ENCODE peak calls at places on chromosomes 1 and 21, in seven cellular contexts. J, Q, I, G, R, L and A are unnamed samples.

GRCh38 chr21:36747815-36748381 is 49.0 kb downstream of the SIM2 start:
- DNase-seq in L (peak; percentile 68), I (peak; percentile 41), R (no peak), G (no peak), Q (no peak), J (peak; percentile 93), A (peak; percentile 54)

GRCh38 chr1:58006421-58007032 is 540.0 kb downstream of the OMA1 start:
- DNase-seq in L (no peak), I (no peak), G (peak; percentile 86), R (no peak), Q (no peak), J (peak; percentile 85), A (no peak)

GRCh38 chr1:24905979-24906720 is 23.9 kb downstream of the RUNX3 start:
- DNase-seq in R (no peak), I (no peak), L (no peak), Q (no peak), J (no peak), G (no peak), A (no peak)

GRCh38 chr1:19737413-19737812 is 62.3 kb downstream of the TMCO4 start:
- DNase-seq in L (peak; percentile 56), Q (no peak), J (no peak), R (peak; percentile 77), G (no peak), I (peak; percentile 18), A (no peak)

GRCh38 chr1:92701147-92701546 is 83.8 kb downstream of the EVI5 start:
- DNase-seq in R (no peak), I (no peak), L (peak; percentile 42), G (no peak), Q (peak; percentile 38), J (no peak), A (no peak)

GRCh38 chr1:212368073-212368484 is 46.6 kb downstream of the PACC1 start:
- DNase-seq in L (peak; percentile 84), R (peak; percentile 94), G (peak; percentile 21), J (peak; percentile 84), I (peak; percentile 41), Q (peak; percentile 81), A (peak; percentile 83)

GRCh38 chr1:8075511-8076051 is 49.5 kb upstream of the ERRFI1 start:
- DNase-seq in L (peak; percentile 12), J (no peak), G (no peak), R (peak; percentile 36), I (peak; percentile 53), Q (no peak), A (no peak)

GRCh38 chr1:82099170-82099569 is 298.4 kb downstream of the ADGRL2 start:
- DNase-seq in R (no peak), I (no peak), Q (no peak), G (no peak), L (no peak), J (no peak), A (no peak)

GRCh38 chr1:180785306-180785705 is 127.4 kb upstream of the KIAA1614 start:
- DNase-seq in R (no peak), Q (peak; percentile 9), L (peak; percentile 7), G (no peak), I (no peak), J (no peak), A (no peak)
- H3K27ac ChIP-seq in R (no peak overlapping the region), Q (no peak overlapping the region), L (no peak overlapping the region), G (no peak overlapping the region), I (no peak overlapping the region), J (no peak overlapping the region), A (no peak overlapping the region)

DNA sequence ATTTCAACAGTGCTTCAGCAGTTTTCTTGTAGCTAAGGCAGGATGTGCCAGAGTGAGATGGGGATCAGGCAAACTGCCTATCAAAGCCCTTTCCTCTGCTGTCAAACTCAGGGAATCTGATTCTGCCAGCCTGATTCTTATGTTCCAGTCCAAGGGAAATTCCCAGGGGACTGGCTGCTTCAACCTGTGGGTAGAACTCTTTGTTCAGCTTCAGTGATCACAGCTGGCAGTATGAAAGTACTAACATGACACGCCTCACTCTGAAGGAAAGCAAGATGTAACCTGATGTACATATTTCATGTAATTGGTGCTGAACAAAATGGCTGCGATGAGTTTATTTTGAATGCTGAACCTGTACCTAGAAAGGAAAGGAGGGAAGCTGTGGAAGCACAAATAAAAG is 40.1 kb upstream of the SLC5A9 start:
- DNase-seq in L (no peak), R (no peak), G (no peak), I (no peak), Q (no peak), J (no peak), A (no peak)
- TF ChIP-seq EZH2 in L (no peak), R (no peak), G (no peak), I (no peak), Q (no peak), J (no peak), A (no peak)

GRCh38 chr21:34882719-34883131 is 166.4 kb downstream of the RUNX1 start:
- DNase-seq in Q (no peak), I (no peak), J (no peak), G (no peak), R (no peak), L (no peak), A (no peak)
- H3K4me1 ChIP-seq in Q (peaks cover 15% of the 10 kb centered on the region), I (peaks cover 61% of the 10 kb centered on the region), J (peaks cover 14% of the 10 kb centered on the region), G (peaks cover 2% of the 10 kb centered on the region), R (peaks cover 58% of the 10 kb centered on the region), L (peaks cover 54% of the 10 kb centered on the region), A (no peaks in the 10 kb centered on the region)

GRCh38 chr1:77834771-77835334 is 53.6 kb upstream of the NEXN start:
- DNase-seq in I (no peak), L (peak; percentile 63), G (no peak), Q (peak; percentile 94), R (peak; percentile 55), J (no peak), A (no peak)
- H3K27ac ChIP-seq in I (no peak overlapping the region), L (peak overlapping the region; percentile 98), G (no peak overlapping the region), Q (no peak overlapping the region), R (peak overlapping the region; percentile 6), J (no peak overlapping the region), A (no peak overlapping the region)